ENCODE peak calls at places on chromosomes 2 and 18, in ten cellular contexts. One of them, this sample, is unnamed.

GRCh38 chr2:46389417-46389916 is 89.9 kb upstream of the TMEM247 start:
- DNase-seq in mammary epithelial cell: no peak
- DNase-seq in psoas muscle: no peak
- DNase-seq in IMR-90: peak; percentile 25
- DNase-seq in coronary artery: no peak
- DNase-seq in sigmoid colon: no peak
- DNase-seq in osteoblast: no peak
- DNase-seq in AG04450: no peak
- DNase-seq in OCI-LY7: no peak
- DNase-seq in tibial artery: no peak
- DNase-seq in this sample: no peak

GRCh38 chr2:215002500-215002899 is 135.9 kb downstream of the ABCA12 start:
- DNase-seq in mammary epithelial cell: no peak
- DNase-seq in psoas muscle: no peak
- DNase-seq in IMR-90: peak; percentile 46
- DNase-seq in coronary artery: no peak
- DNase-seq in sigmoid colon: no peak
- DNase-seq in osteoblast: no peak
- DNase-seq in AG04450: peak; percentile 6
- DNase-seq in OCI-LY7: peak; percentile 74
- DNase-seq in tibial artery: no peak
- DNase-seq in this sample: no peak

GRCh38 chr2:143152219-143152618 is 23.0 kb downstream of the ARHGAP15 start:
- DNase-seq in mammary epithelial cell: no peak
- DNase-seq in psoas muscle: no peak
- DNase-seq in IMR-90: no peak
- DNase-seq in coronary artery: no peak
- DNase-seq in sigmoid colon: no peak
- DNase-seq in osteoblast: no peak
- DNase-seq in AG04450: no peak
- DNase-seq in OCI-LY7: no peak
- DNase-seq in tibial artery: no peak
- DNase-seq in this sample: no peak

GRCh38 chr2:200944467-200945394 is 18.7 kb downstream of the ORC2 start:
- DNase-seq in mammary epithelial cell: peak; percentile 90
- DNase-seq in psoas muscle: no peak
- DNase-seq in IMR-90: peak; percentile 94
- DNase-seq in coronary artery: no peak
- DNase-seq in sigmoid colon: no peak
- DNase-seq in osteoblast: no peak
- DNase-seq in AG04450: peak; percentile 66
- DNase-seq in OCI-LY7: no peak
- DNase-seq in tibial artery: no peak
- DNase-seq in this sample: no peak

GRCh38 chr18:49398331-49398730 is 62.1 kb downstream of the DYM start:
- DNase-seq in mammary epithelial cell: no peak
- DNase-seq in psoas muscle: no peak
- DNase-seq in IMR-90: no peak
- DNase-seq in coronary artery: no peak
- DNase-seq in sigmoid colon: no peak
- DNase-seq in osteoblast: no peak
- DNase-seq in AG04450: no peak
- DNase-seq in OCI-LY7: no peak
- DNase-seq in tibial artery: no peak
- DNase-seq in this sample: no peak

GRCh38 chr2:144364988-144365738 is 154.8 kb downstream of the ZEB2 start:
- DNase-seq in mammary epithelial cell: peak; percentile 83
- DNase-seq in psoas muscle: no peak
- DNase-seq in IMR-90: peak; percentile 72
- DNase-seq in coronary artery: no peak
- DNase-seq in sigmoid colon: no peak
- DNase-seq in osteoblast: peak; percentile 80
- DNase-seq in AG04450: no peak
- DNase-seq in OCI-LY7: no peak
- DNase-seq in tibial artery: no peak
- DNase-seq in this sample: no peak

GRCh38 chr2:23077599-23077998 is 307.4 kb upstream of the KLHL29 start:
- DNase-seq in mammary epithelial cell: peak; percentile 8
- DNase-seq in psoas muscle: no peak
- DNase-seq in IMR-90: no peak
- DNase-seq in coronary artery: no peak
- DNase-seq in sigmoid colon: no peak
- DNase-seq in osteoblast: no peak
- DNase-seq in AG04450: no peak
- DNase-seq in OCI-LY7: no peak
- DNase-seq in tibial artery: no peak
- DNase-seq in this sample: no peak

GRCh38 chr18:58996131-58996632 is 131.5 kb downstream of the ZNF532 start:
- DNase-seq in mammary epithelial cell: no peak
- DNase-seq in psoas muscle: no peak
- DNase-seq in IMR-90: peak; percentile 91
- DNase-seq in coronary artery: no peak
- DNase-seq in sigmoid colon: no peak
- DNase-seq in osteoblast: peak; percentile 81
- DNase-seq in AG04450: peak; percentile 36
- DNase-seq in OCI-LY7: no peak
- DNase-seq in tibial artery: no peak
- DNase-seq in this sample: no peak

GRCh38 chr2:208937521-208937920 is 486.3 kb upstream of the MAP2 start:
- DNase-seq in mammary epithelial cell: no peak
- DNase-seq in psoas muscle: no peak
- DNase-seq in IMR-90: no peak
- DNase-seq in coronary artery: no peak
- DNase-seq in sigmoid colon: no peak
- DNase-seq in osteoblast: no peak
- DNase-seq in AG04450: no peak
- DNase-seq in OCI-LY7: no peak
- DNase-seq in tibial artery: no peak
- DNase-seq in this sample: no peak

GRCh38 chr2:145060876-145061275 is 541.0 kb upstream of the ZEB2 start:
- DNase-seq in mammary epithelial cell: peak; percentile 98
- DNase-seq in psoas muscle: no peak
- DNase-seq in IMR-90: no peak
- DNase-seq in coronary artery: no peak
- DNase-seq in sigmoid colon: no peak
- DNase-seq in osteoblast: no peak
- DNase-seq in AG04450: no peak
- DNase-seq in OCI-LY7: no peak
- DNase-seq in tibial artery: peak; percentile 34
- DNase-seq in this sample: no peak

DNA sequence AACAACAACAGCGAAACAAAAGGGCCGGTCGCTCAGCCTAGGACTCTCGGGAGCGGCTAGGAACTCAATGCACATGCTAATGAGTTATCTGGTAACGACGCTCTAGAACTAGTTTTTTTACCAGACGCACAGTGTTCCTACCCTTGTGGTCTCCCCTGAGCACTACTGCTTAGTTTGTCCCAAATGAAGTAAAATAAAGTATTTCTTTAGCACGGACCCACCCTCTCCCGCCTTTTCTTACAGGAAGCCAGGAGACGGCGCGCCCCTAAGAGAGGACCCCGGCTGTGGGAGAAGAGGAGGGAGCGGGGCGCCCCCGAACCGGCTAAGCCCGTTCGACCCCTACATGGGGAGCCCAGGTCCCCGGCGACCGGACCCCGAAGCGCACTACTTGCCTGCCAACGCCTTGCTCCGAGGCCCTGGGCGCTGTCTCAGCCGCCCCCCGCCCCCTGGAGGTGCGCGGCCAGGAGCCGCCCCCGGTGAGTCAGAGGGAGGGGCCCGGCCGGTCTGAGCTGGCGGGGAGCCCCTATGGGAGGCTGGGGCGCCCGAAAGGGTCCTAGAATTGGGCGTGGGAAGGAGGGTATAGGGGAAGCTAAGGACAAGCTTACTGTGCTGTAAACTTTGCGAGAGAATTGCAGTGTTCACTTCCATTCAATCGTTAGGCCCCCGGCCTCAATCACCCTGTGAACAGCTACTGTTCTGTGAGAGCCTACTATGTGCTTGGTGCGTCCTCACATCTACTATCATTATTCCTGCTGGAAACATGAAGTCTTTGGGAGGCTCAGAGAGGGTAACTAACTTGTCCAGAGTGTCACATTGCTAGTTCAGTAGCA is 3.6 kb upstream of the CAPG start:
- DNase-seq in mammary epithelial cell: peak; percentile 52
- DNase-seq in psoas muscle: no peak
- DNase-seq in IMR-90: peak; percentile 46
- DNase-seq in coronary artery: no peak
- DNase-seq in sigmoid colon: no peak
- DNase-seq in osteoblast: peak; percentile 95
- DNase-seq in AG04450: no peak
- DNase-seq in OCI-LY7: no peak
- DNase-seq in tibial artery: no peak
- DNase-seq in this sample: no peak
- H3K4me3 ChIP-seq in mammary epithelial cell: peak overlapping the region; percentile 67
- H3K4me3 ChIP-seq in psoas muscle: peak overlapping the region; percentile 61
- H3K4me3 ChIP-seq in IMR-90: peak overlapping the region; percentile 53
- H3K4me3 ChIP-seq in coronary artery: peak overlapping the region; percentile 70
- H3K4me3 ChIP-seq in sigmoid colon: peak overlapping the region; percentile 67
- H3K4me3 ChIP-seq in osteoblast: peak overlapping the region; percentile 76
- H3K4me3 ChIP-seq in AG04450: peak overlapping the region; percentile 62
- H3K4me3 ChIP-seq in OCI-LY7: no peak overlapping the region
- H3K4me3 ChIP-seq in tibial artery: peak overlapping the region; percentile 71
- H3K4me3 ChIP-seq in this sample: peak overlapping the region; percentile 8

DNA sequence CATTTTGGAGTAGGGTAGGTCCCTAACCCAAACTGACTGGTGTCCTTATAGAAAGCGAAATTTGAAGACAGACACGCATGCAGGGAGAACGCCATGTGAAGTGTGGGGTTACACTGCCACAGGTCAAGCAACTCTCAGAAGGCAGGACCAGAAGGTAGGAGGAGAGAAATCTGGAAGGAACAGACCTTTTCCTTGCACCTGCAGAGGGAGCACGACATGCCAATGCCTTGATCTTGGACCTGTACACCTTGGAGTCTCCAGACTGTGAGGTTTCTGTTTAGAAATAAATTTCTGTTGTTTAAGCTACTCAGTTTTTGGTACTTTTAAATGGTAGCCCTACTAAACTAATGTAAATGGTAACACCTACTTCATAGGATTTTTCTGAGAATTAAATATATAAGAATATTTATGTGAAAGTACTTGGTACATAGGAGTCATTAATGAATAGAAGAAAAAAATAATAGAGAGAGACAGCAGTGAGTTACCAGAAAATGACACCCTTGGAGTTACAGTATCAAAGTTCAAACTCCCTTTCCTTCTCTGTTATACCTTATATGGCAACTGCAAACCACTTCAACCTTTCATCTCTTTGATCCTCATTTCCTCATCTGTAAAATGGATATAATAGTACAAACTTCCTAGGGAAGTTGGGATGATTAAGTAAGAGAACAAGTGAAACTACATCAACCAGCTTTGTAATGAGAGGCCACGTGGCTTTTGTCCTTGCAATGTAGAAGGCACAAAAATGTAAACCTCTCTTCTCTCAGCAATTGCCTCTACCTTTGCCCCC is 184.9 kb upstream of the PARD3B start:
- DNase-seq in mammary epithelial cell: no peak
- DNase-seq in psoas muscle: no peak
- DNase-seq in IMR-90: no peak
- DNase-seq in coronary artery: no peak
- DNase-seq in sigmoid colon: no peak
- DNase-seq in osteoblast: no peak
- DNase-seq in AG04450: no peak
- DNase-seq in OCI-LY7: no peak
- DNase-seq in tibial artery: no peak
- DNase-seq in this sample: no peak
- TF ChIP-seq CTCF in mammary epithelial cell: no peak
- TF ChIP-seq CTCF in psoas muscle: no peak
- TF ChIP-seq CTCF in IMR-90: no peak
- TF ChIP-seq CTCF in coronary artery: no peak
- TF ChIP-seq CTCF in sigmoid colon: no peak
- TF ChIP-seq CTCF in osteoblast: no peak
- TF ChIP-seq CTCF in AG04450: no peak
- TF ChIP-seq CTCF in OCI-LY7: no peak
- TF ChIP-seq CTCF in tibial artery: no peak
- TF ChIP-seq CTCF in this sample: no peak

DNA sequence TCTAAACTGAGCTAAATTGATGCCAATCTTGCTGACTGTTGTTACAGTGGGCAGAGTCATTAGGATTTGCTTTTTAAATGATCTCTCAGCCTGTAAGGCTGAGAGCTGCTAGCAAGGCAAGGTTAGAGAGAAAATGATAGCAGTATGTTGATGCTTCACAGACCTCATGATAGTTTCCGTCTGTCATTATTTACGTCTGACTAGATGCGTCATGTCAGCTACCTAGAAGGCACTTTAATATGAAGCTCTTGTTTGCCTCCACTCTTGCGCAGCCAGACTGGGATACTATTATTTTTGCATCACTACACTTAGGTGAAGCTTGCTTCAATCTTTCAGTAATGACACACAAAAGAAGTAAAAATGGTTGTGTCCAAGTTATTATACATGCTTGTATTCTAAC is 313.8 kb downstream of the LNPK start:
- DNase-seq in mammary epithelial cell: no peak
- DNase-seq in psoas muscle: no peak
- DNase-seq in IMR-90: no peak
- DNase-seq in coronary artery: no peak
- DNase-seq in sigmoid colon: no peak
- DNase-seq in osteoblast: no peak
- DNase-seq in AG04450: no peak
- DNase-seq in OCI-LY7: no peak
- DNase-seq in tibial artery: no peak
- DNase-seq in this sample: no peak
- H3K4me3 ChIP-seq in mammary epithelial cell: no peak overlapping the region
- H3K4me3 ChIP-seq in psoas muscle: no peak overlapping the region
- H3K4me3 ChIP-seq in IMR-90: no peak overlapping the region
- H3K4me3 ChIP-seq in coronary artery: no peak overlapping the region
- H3K4me3 ChIP-seq in sigmoid colon: no peak overlapping the region
- H3K4me3 ChIP-seq in osteoblast: no peak overlapping the region
- H3K4me3 ChIP-seq in AG04450: no peak overlapping the region
- H3K4me3 ChIP-seq in OCI-LY7: no peak overlapping the region
- H3K4me3 ChIP-seq in tibial artery: no peak overlapping the region
- H3K4me3 ChIP-seq in this sample: no peak overlapping the region

DNA sequence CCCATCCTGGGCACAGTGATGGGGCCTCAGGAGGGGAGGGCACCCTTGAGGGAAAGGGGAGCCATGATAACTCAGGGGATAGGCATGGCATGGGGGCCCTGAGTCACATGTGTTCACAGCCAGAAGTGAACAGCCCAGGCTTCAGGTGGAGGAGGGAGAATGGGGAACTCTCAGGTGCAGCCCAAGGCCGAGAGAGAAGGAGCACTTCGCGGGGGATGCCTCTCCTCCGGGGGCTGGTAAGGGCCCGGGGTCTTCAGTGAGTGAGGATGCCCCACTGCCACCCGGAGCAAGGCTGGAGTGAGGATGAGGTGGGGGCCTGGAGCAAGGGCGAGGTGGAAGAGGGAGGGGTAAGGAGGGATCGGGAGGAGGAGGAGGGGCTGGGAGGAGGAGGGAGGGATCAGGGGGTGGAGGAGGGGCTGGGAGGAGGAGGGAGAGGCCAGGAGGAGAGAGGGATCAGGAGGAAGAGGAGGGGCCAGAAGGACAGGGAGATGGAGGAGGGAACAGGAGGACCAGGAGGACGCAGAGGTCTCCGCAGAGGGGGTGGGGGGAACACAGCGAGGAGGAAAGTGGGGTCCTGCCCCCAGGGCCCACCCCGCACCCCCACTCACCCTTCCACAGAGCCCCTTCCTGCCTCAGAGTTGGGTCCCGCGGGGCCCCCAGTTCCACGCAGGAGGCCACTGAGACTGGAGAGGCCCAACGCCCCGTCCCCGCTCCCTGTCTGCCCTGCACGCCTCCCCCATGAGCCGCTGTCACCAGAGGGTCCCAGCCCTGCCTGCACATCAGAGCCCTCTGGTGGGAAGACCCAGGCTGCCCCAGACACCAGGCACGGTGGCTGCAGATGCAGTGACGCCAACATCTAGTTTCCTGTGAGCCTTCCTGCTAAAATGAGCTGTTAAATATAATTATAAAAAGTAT is 42.8 kb downstream of the RAMP1 start:
- DNase-seq in mammary epithelial cell: no peak
- DNase-seq in psoas muscle: no peak
- DNase-seq in IMR-90: no peak
- DNase-seq in coronary artery: no peak
- DNase-seq in sigmoid colon: peak; percentile 62
- DNase-seq in osteoblast: no peak
- DNase-seq in AG04450: no peak
- DNase-seq in OCI-LY7: peak; percentile 23
- DNase-seq in tibial artery: no peak
- DNase-seq in this sample: no peak
- TF ChIP-seq CTCF in mammary epithelial cell: no peak
- TF ChIP-seq CTCF in psoas muscle: no peak
- TF ChIP-seq CTCF in IMR-90: no peak
- TF ChIP-seq CTCF in coronary artery: no peak
- TF ChIP-seq CTCF in sigmoid colon: no peak
- TF ChIP-seq CTCF in osteoblast: no peak
- TF ChIP-seq CTCF in AG04450: no peak
- TF ChIP-seq CTCF in OCI-LY7: peak; percentile 43
- TF ChIP-seq CTCF in tibial artery: no peak
- TF ChIP-seq CTCF in this sample: peak; percentile 27

This sample was measured in GM06990.